ENCODE peak calls at places on chromosome X, in six cellular contexts. One of them, this sample, is unnamed.

GRCh38 chrX:153495362-153495751 is 577 bp downstream of the BGN start:
- DNase-seq in epithelial cell of proximal tubule: no peak
- DNase-seq in pancreas: no peak
- DNase-seq in endothelial cell of umbilical vein: no peak
- DNase-seq in endodermal cell: no peak
- DNase-seq in IMR-90: peak
- DNase-seq in this sample: no peak

GRCh38 chrX:10177620-10178019 is 20.8 kb downstream of the CLCN4 start:
- DNase-seq in epithelial cell of proximal tubule: no peak
- DNase-seq in pancreas: no peak
- DNase-seq in endothelial cell of umbilical vein: peak
- DNase-seq in endodermal cell: no peak
- DNase-seq in IMR-90: peak
- DNase-seq in this sample: no peak

GRCh38 chrX:15789979-15790765 is at the start of gene ZRSR2:
- DNase-seq in pancreas: peak
- DNase-seq in epithelial cell of proximal tubule: no peak
- DNase-seq in endothelial cell of umbilical vein: peak
- DNase-seq in IMR-90: peak
- DNase-seq in endodermal cell: peak
- DNase-seq in this sample: peak

GRCh38 chrX:120536056-120536455 is 24.7 kb downstream of the CUL4B start:
- DNase-seq in pancreas: no peak
- DNase-seq in IMR-90: no peak
- DNase-seq in epithelial cell of proximal tubule: no peak
- DNase-seq in endodermal cell: no peak
- DNase-seq in endothelial cell of umbilical vein: no peak
- DNase-seq in this sample: no peak

GRCh38 chrX:81378550-81378949 is 176.6 kb downstream of the SH3BGRL start:
- DNase-seq in pancreas: no peak
- DNase-seq in endothelial cell of umbilical vein: no peak
- DNase-seq in IMR-90: no peak
- DNase-seq in endodermal cell: no peak
- DNase-seq in epithelial cell of proximal tubule: no peak
- DNase-seq in this sample: no peak

GRCh38 chrX:148382983-148383382 is 117.4 kb upstream of the AFF2 start:
- DNase-seq in pancreas: no peak
- DNase-seq in epithelial cell of proximal tubule: no peak
- DNase-seq in endothelial cell of umbilical vein: no peak
- DNase-seq in endodermal cell: peak
- DNase-seq in IMR-90: no peak
- DNase-seq in this sample: no peak

GRCh38 chrX:100649550-100650356 is 5.8 kb downstream of the SRPX2 start:
- DNase-seq in pancreas: no peak
- DNase-seq in epithelial cell of proximal tubule: no peak
- DNase-seq in IMR-90: peak
- DNase-seq in endothelial cell of umbilical vein: peak
- DNase-seq in endodermal cell: peak
- DNase-seq in this sample: no peak

GRCh38 chrX:136030357-136031225 is 45.4 kb downstream of the SLC9A6 start:
- DNase-seq in endodermal cell: no peak
- DNase-seq in endothelial cell of umbilical vein: peak
- DNase-seq in pancreas: no peak
- DNase-seq in IMR-90: peak
- DNase-seq in epithelial cell of proximal tubule: no peak
- DNase-seq in this sample: no peak

GRCh38 chrX:38649227-38649626 is 87.9 kb downstream of the TSPAN7 start:
- DNase-seq in epithelial cell of proximal tubule: no peak
- DNase-seq in IMR-90: no peak
- DNase-seq in endothelial cell of umbilical vein: no peak
- DNase-seq in endodermal cell: no peak
- DNase-seq in pancreas: no peak
- DNase-seq in this sample: no peak

GRCh38 chrX:23756165-23756564 is 13.1 kb upstream of the ACOT9 start:
- DNase-seq in IMR-90: peak
- DNase-seq in pancreas: peak
- DNase-seq in endodermal cell: peak
- DNase-seq in epithelial cell of proximal tubule: no peak
- DNase-seq in endothelial cell of umbilical vein: peak
- DNase-seq in this sample: no peak

GRCh38 chrX:140762061-140762460 is 52.5 kb downstream of the LINC00632 start:
- DNase-seq in endodermal cell: peak
- DNase-seq in IMR-90: peak
- DNase-seq in endothelial cell of umbilical vein: peak
- DNase-seq in epithelial cell of proximal tubule: no peak
- DNase-seq in pancreas: peak
- DNase-seq in this sample: no peak

GRCh38 chrX:56564921-56565861 is 1.8 kb downstream of the UBQLN2 start:
- DNase-seq in epithelial cell of proximal tubule: no peak
- DNase-seq in endothelial cell of umbilical vein: no peak
- DNase-seq in endodermal cell: no peak
- DNase-seq in IMR-90: peak
- DNase-seq in pancreas: no peak
- DNase-seq in this sample: no peak

GRCh38 chrX:71143508-71143907 is 1.1 kb upstream of the NLGN3 start:
- DNase-seq in IMR-90: peak
- DNase-seq in epithelial cell of proximal tubule: no peak
- DNase-seq in endothelial cell of umbilical vein: no peak
- DNase-seq in endodermal cell: no peak
- DNase-seq in pancreas: peak
- DNase-seq in this sample: no peak

GRCh38 chrX:96386981-96387380 is 297.7 kb upstream of the DIAPH2 start:
- DNase-seq in IMR-90: no peak
- DNase-seq in endodermal cell: no peak
- DNase-seq in epithelial cell of proximal tubule: peak
- DNase-seq in endothelial cell of umbilical vein: no peak
- DNase-seq in pancreas: no peak
- DNase-seq in this sample: peak

GRCh38 chrX:56763556-56764152 is 34.6 kb downstream of the NBDY start:
- DNase-seq in pancreas: peak
- DNase-seq in epithelial cell of proximal tubule: no peak
- DNase-seq in endodermal cell: peak
- DNase-seq in endothelial cell of umbilical vein: no peak
- DNase-seq in IMR-90: peak
- DNase-seq in this sample: no peak

GRCh38 chrX:68487254-68487653 is 11.6 kb upstream of the YIPF6 start:
- DNase-seq in IMR-90: no peak
- DNase-seq in pancreas: no peak
- DNase-seq in endodermal cell: no peak
- DNase-seq in epithelial cell of proximal tubule: no peak
- DNase-seq in endothelial cell of umbilical vein: no peak
- DNase-seq in this sample: no peak

GRCh38 chrX:135651647-135652295 is 61.7 kb upstream of the CT45A1 start:
- DNase-seq in epithelial cell of proximal tubule: no peak
- DNase-seq in pancreas: no peak
- DNase-seq in endothelial cell of umbilical vein: no peak
- DNase-seq in endodermal cell: no peak
- DNase-seq in IMR-90: no peak
- DNase-seq in this sample: no peak

GRCh38 chrX:150051096-150051495 is 112.8 kb upstream of the EOLA2 start:
- DNase-seq in IMR-90: no peak
- DNase-seq in pancreas: no peak
- DNase-seq in epithelial cell of proximal tubule: no peak
- DNase-seq in endothelial cell of umbilical vein: no peak
- DNase-seq in endodermal cell: no peak
- DNase-seq in this sample: no peak

GRCh38 chrX:11341274-11342256 is 48.4 kb downstream of the AMELX start:
- DNase-seq in epithelial cell of proximal tubule: peak
- DNase-seq in endodermal cell: no peak
- DNase-seq in pancreas: peak
- DNase-seq in endothelial cell of umbilical vein: peak
- DNase-seq in IMR-90: peak
- DNase-seq in this sample: peak

GRCh38 chrX:18617351-18617750 is 54.6 kb downstream of the RS1 start:
- DNase-seq in endodermal cell: no peak
- DNase-seq in endothelial cell of umbilical vein: peak
- DNase-seq in epithelial cell of proximal tubule: peak
- DNase-seq in IMR-90: peak
- DNase-seq in pancreas: no peak
- DNase-seq in this sample: peak

GRCh38 chrX:15664487-15665444 is at the start of gene CLTRN:
- DNase-seq in IMR-90: no peak
- DNase-seq in pancreas: no peak
- DNase-seq in epithelial cell of proximal tubule: peak
- DNase-seq in endothelial cell of umbilical vein: no peak
- DNase-seq in endodermal cell: peak
- DNase-seq in this sample: no peak

GRCh38 chrX:63718010-63718694 is 66.9 kb downstream of the ARHGEF9 start:
- DNase-seq in IMR-90: no peak
- DNase-seq in endothelial cell of umbilical vein: no peak
- DNase-seq in pancreas: no peak
- DNase-seq in endodermal cell: no peak
- DNase-seq in epithelial cell of proximal tubule: no peak
- DNase-seq in this sample: no peak

GRCh38 chrX:119266364-119266995 is 30.4 kb downstream of the PGRMC1 start:
- DNase-seq in IMR-90: peak
- DNase-seq in pancreas: no peak
- DNase-seq in endothelial cell of umbilical vein: peak
- DNase-seq in endodermal cell: peak
- DNase-seq in epithelial cell of proximal tubule: no peak
- DNase-seq in this sample: no peak

GRCh38 chrX:66015152-66015827 is 24.6 kb downstream of the VSIG4 start:
- DNase-seq in endothelial cell of umbilical vein: no peak
- DNase-seq in pancreas: no peak
- DNase-seq in IMR-90: no peak
- DNase-seq in endodermal cell: no peak
- DNase-seq in epithelial cell of proximal tubule: no peak
- DNase-seq in this sample: no peak

GRCh38 chrX:74234829-74235228 is 69.2 kb upstream of the ZCCHC13 start:
- DNase-seq in endodermal cell: no peak
- DNase-seq in endothelial cell of umbilical vein: no peak
- DNase-seq in epithelial cell of proximal tubule: no peak
- DNase-seq in pancreas: no peak
- DNase-seq in IMR-90: no peak
- DNase-seq in this sample: no peak
- TF ChIP-seq CTCF in endodermal cell: peak
- TF ChIP-seq CTCF in endothelial cell of umbilical vein: no peak
- TF ChIP-seq CTCF in epithelial cell of proximal tubule: no peak
- TF ChIP-seq CTCF in pancreas: no peak
- TF ChIP-seq CTCF in IMR-90: no peak
- TF ChIP-seq CTCF in this sample: no peak

GRCh38 chrX:44042124-44042523 is 68.9 kb upstream of the NDP start:
- DNase-seq in endothelial cell of umbilical vein: no peak
- DNase-seq in epithelial cell of proximal tubule: no peak
- DNase-seq in IMR-90: peak
- DNase-seq in pancreas: no peak
- DNase-seq in endodermal cell: no peak
- DNase-seq in this sample: no peak

GRCh38 chrX:44042731-44043130 is 69.5 kb upstream of the NDP start:
- DNase-seq in epithelial cell of proximal tubule: peak
- DNase-seq in IMR-90: peak
- DNase-seq in endothelial cell of umbilical vein: no peak
- DNase-seq in endodermal cell: no peak
- DNase-seq in pancreas: no peak
- DNase-seq in this sample: peak

GRCh38 chrX:44039556-44039955 is 66.4 kb upstream of the NDP start:
- DNase-seq in IMR-90: no peak
- DNase-seq in endothelial cell of umbilical vein: no peak
- DNase-seq in epithelial cell of proximal tubule: no peak
- DNase-seq in endodermal cell: no peak
- DNase-seq in pancreas: no peak
- DNase-seq in this sample: no peak

GRCh38 chrX:44043496-44043895 is 70.3 kb upstream of the NDP start:
- DNase-seq in IMR-90: no peak
- DNase-seq in endodermal cell: no peak
- DNase-seq in endothelial cell of umbilical vein: no peak
- DNase-seq in pancreas: no peak
- DNase-seq in epithelial cell of proximal tubule: peak
- DNase-seq in this sample: peak
- TF ChIP-seq CTCF in IMR-90: no peak
- TF ChIP-seq CTCF in endodermal cell: no peak
- TF ChIP-seq CTCF in endothelial cell of umbilical vein: no peak
- TF ChIP-seq CTCF in pancreas: no peak
- TF ChIP-seq CTCF in epithelial cell of proximal tubule: no peak
- TF ChIP-seq CTCF in this sample: no peak

GRCh38 chrX:48490661-48491060 is 14.7 kb downstream of the FTSJ1 start:
- DNase-seq in IMR-90: no peak
- DNase-seq in epithelial cell of proximal tubule: no peak
- DNase-seq in endodermal cell: no peak
- DNase-seq in endothelial cell of umbilical vein: no peak
- DNase-seq in pancreas: no peak
- DNase-seq in this sample: no peak

GRCh38 chrX:48492293-48492910 is 16.4 kb upstream of the PORCN start:
- DNase-seq in endothelial cell of umbilical vein: no peak
- DNase-seq in endodermal cell: no peak
- DNase-seq in pancreas: no peak
- DNase-seq in epithelial cell of proximal tubule: no peak
- DNase-seq in IMR-90: peak
- DNase-seq in this sample: no peak

GRCh38 chrX:48496660-48497059 is 12.1 kb upstream of the PORCN start:
- DNase-seq in endothelial cell of umbilical vein: no peak
- DNase-seq in pancreas: no peak
- DNase-seq in endodermal cell: no peak
- DNase-seq in IMR-90: peak
- DNase-seq in epithelial cell of proximal tubule: no peak
- DNase-seq in this sample: no peak

GRCh38 chrX:48491809-48492208 is 15.8 kb downstream of the FTSJ1 start:
- DNase-seq in IMR-90: no peak
- DNase-seq in endothelial cell of umbilical vein: no peak
- DNase-seq in epithelial cell of proximal tubule: no peak
- DNase-seq in endodermal cell: no peak
- DNase-seq in pancreas: no peak
- DNase-seq in this sample: no peak

GRCh38 chrX:48493890-48494364 is 14.9 kb upstream of the PORCN start:
- DNase-seq in IMR-90: peak
- DNase-seq in epithelial cell of proximal tubule: no peak
- DNase-seq in pancreas: no peak
- DNase-seq in endothelial cell of umbilical vein: peak
- DNase-seq in endodermal cell: peak
- DNase-seq in this sample: no peak
- TF ChIP-seq CTCF in IMR-90: peak
- TF ChIP-seq CTCF in epithelial cell of proximal tubule: peak
- TF ChIP-seq CTCF in pancreas: no peak
- TF ChIP-seq CTCF in endothelial cell of umbilical vein: peak
- TF ChIP-seq CTCF in endodermal cell: peak
- TF ChIP-seq CTCF in this sample: peak

GRCh38 chrX:49071877-49072711 is 1.7 kb downstream of the PRAF2 start:
- DNase-seq in endothelial cell of umbilical vein: peak
- DNase-seq in pancreas: peak
- DNase-seq in epithelial cell of proximal tubule: no peak
- DNase-seq in IMR-90: peak
- DNase-seq in endodermal cell: peak
- DNase-seq in this sample: peak

GRCh38 chrX:49077941-49078340 is 1.7 kb downstream of the WDR45 start:
- DNase-seq in pancreas: no peak
- DNase-seq in IMR-90: no peak
- DNase-seq in epithelial cell of proximal tubule: no peak
- DNase-seq in endodermal cell: no peak
- DNase-seq in endothelial cell of umbilical vein: no peak
- DNase-seq in this sample: no peak

GRCh38 chrX:49072712-49073095 is 1.1 kb downstream of the PRAF2 start:
- DNase-seq in IMR-90: no peak
- DNase-seq in pancreas: no peak
- DNase-seq in endodermal cell: no peak
- DNase-seq in endothelial cell of umbilical vein: no peak
- DNase-seq in epithelial cell of proximal tubule: no peak
- DNase-seq in this sample: no peak

GRCh38 chrX:49073641-49074575 is at the start of gene PRAF2:
- DNase-seq in IMR-90: peak
- DNase-seq in endothelial cell of umbilical vein: peak
- DNase-seq in epithelial cell of proximal tubule: peak
- DNase-seq in pancreas: peak
- DNase-seq in endodermal cell: peak
- DNase-seq in this sample: peak

GRCh38 chrX:49075347-49075746 is 1.5 kb upstream of the PRAF2 start:
- DNase-seq in pancreas: no peak
- DNase-seq in IMR-90: no peak
- DNase-seq in endodermal cell: no peak
- DNase-seq in endothelial cell of umbilical vein: no peak
- DNase-seq in epithelial cell of proximal tubule: no peak
- DNase-seq in this sample: no peak
- TF ChIP-seq CTCF in pancreas: no peak
- TF ChIP-seq CTCF in IMR-90: no peak
- TF ChIP-seq CTCF in endodermal cell: peak
- TF ChIP-seq CTCF in endothelial cell of umbilical vein: no peak
- TF ChIP-seq CTCF in epithelial cell of proximal tubule: no peak
- TF ChIP-seq CTCF in this sample: no peak